ENCODE peak calls at places on chromosomes 6 and 20, in seven cellular contexts. I, G, P, T, A, U and X are unnamed samples.

GRCh38 chr20:6921717-6922386 is 154.4 kb downstream of the BMP2 start:
- DNase-seq in I (no peak), G (no peak), P (no peak), T (no peak), A (no peak), U (no peak), X (no peak)

GRCh38 chr20:50224553-50225255 is 34.1 kb downstream of the CEBPB start:
- DNase-seq in I (peak), G (peak), P (no peak), T (peak), A (peak), U (peak), X (peak)

GRCh38 chr6:157323924-157324276 is 581 bp upstream of the TMEM242 start:
- DNase-seq in I (peak), G (peak), P (peak), T (no peak), A (peak), U (peak), X (no peak)

GRCh38 chr6:43070028-43070632 is 6.0 kb upstream of the PTK7 start:
- DNase-seq in I (peak), G (peak), P (peak), T (no peak), A (no peak), U (no peak), X (no peak)

GRCh38 chr6:166245148-166245547 is 63.0 kb downstream of the PRR18 start:
- DNase-seq in I (no peak), G (no peak), P (no peak), T (no peak), A (no peak), U (no peak), X (no peak)

GRCh38 chr6:10759312-10759839 is 11.8 kb downstream of the TMEM14B start:
- DNase-seq in I (peak), G (peak), P (peak), T (peak), A (no peak), U (no peak), X (peak)

GRCh38 chr6:168796106-168796505 is 355.1 kb downstream of the SMOC2 start:
- DNase-seq in I (no peak), G (no peak), P (no peak), T (no peak), A (no peak), U (no peak), X (no peak)

GRCh38 chr6:30781697-30782424 is 37.5 kb upstream of the IER3 start:
- DNase-seq in I (peak), G (peak), P (peak), T (peak), A (peak), U (peak), X (peak)

GRCh38 chr6:116073765-116074450 is 13.2 kb upstream of the FRK start:
- DNase-seq in I (peak), G (peak), P (no peak), T (peak), A (no peak), U (no peak), X (no peak)

GRCh38 chr6:131038612-131039344 is 24.3 kb downstream of the EPB41L2 start:
- DNase-seq in I (peak), G (peak), P (no peak), T (no peak), A (no peak), U (no peak), X (no peak)

GRCh38 chr6:44056392-44057237 is 70.6 kb downstream of the MRPL14 start:
- DNase-seq in I (peak), G (peak), P (no peak), T (no peak), A (no peak), U (peak), X (no peak)

GRCh38 chr6:75481936-75482593 is 11.5 kb downstream of the FILIP1 start:
- DNase-seq in I (peak), G (no peak), P (no peak), T (no peak), A (no peak), U (no peak), X (no peak)

GRCh38 chr6:68834561-68834960 is 199.5 kb downstream of the ADGRB3 start:
- DNase-seq in I (no peak), G (no peak), P (no peak), T (no peak), A (no peak), U (no peak), X (no peak)

GRCh38 chr6:29653452-29654038 is 3.3 kb upstream of the MOG start:
- DNase-seq in I (peak), G (peak), P (peak), T (no peak), A (peak), U (no peak), X (no peak)

GRCh38 chr20:57772349-57772964 is 62.6 kb upstream of the PMEPA1 start:
- DNase-seq in I (peak), G (peak), P (peak), T (peak), A (no peak), U (no peak), X (no peak)

GRCh38 chr20:23091741-23092408 is 5.8 kb upstream of the CD93 start:
- DNase-seq in I (no peak), G (no peak), P (no peak), T (no peak), A (no peak), U (no peak), X (no peak)

GRCh38 chr6:37566209-37566859 is 66.6 kb upstream of the CCDC167 start:
- DNase-seq in I (no peak), G (peak), P (peak), T (no peak), A (peak), U (peak), X (no peak)

GRCh38 chr6:44489912-44490604 is 102.6 kb downstream of the CDC5L start:
- DNase-seq in I (peak), G (peak), P (peak), T (peak), A (no peak), U (peak), X (peak)

GRCh38 chr6:37988131-37988530 is 168.6 kb downstream of the ZFAND3 start:
- DNase-seq in I (peak), G (peak), P (no peak), T (no peak), A (no peak), U (no peak), X (no peak)

GRCh38 chr20:10985536-10985935 is 311.7 kb upstream of the JAG1 start:
- DNase-seq in I (peak), G (peak), P (no peak), T (no peak), A (no peak), U (no peak), X (no peak)

GRCh38 chr20:15005300-15005986 is 668.0 kb upstream of the FLRT3 start:
- DNase-seq in I (no peak), G (no peak), P (no peak), T (no peak), A (peak), U (no peak), X (no peak)

GRCh38 chr6:135939216-135939610 is 87.7 kb downstream of the PDE7B start:
- DNase-seq in I (no peak), G (no peak), P (no peak), T (no peak), A (no peak), U (no peak), X (no peak)

GRCh38 chr6:30331981-30332380 is 5.3 kb downstream of the TRIM39 start:
- DNase-seq in I (no peak), G (no peak), P (no peak), T (no peak), A (no peak), U (no peak), X (no peak)

GRCh38 chr6:149716584-149716983 is 1.3 kb downstream of the LATS1 start:
- DNase-seq in I (peak), G (peak), P (no peak), T (no peak), A (no peak), U (no peak), X (no peak)

GRCh38 chr6:73713426-73714147 is 17.6 kb downstream of the CD109 start:
- DNase-seq in I (no peak), G (peak), P (no peak), T (no peak), A (no peak), U (no peak), X (no peak)

GRCh38 chr6:30329331-30329730 is 2.6 kb downstream of the TRIM39 start:
- DNase-seq in I (no peak), G (no peak), P (no peak), T (no peak), A (peak), U (no peak), X (no peak)

GRCh38 chr6:169045486-169045885 is 208.2 kb downstream of the THBS2 start:
- DNase-seq in I (no peak), G (no peak), P (no peak), T (no peak), A (no peak), U (peak), X (no peak)

GRCh38 chr6:24549674-24550418 is 55.1 kb downstream of the ALDH5A1 start:
- DNase-seq in I (no peak), G (no peak), P (no peak), T (no peak), A (no peak), U (no peak), X (no peak)

GRCh38 chr20:62816879-62817873 is at the start of gene COL9A3:
- DNase-seq in I (no peak), G (no peak), P (peak), T (no peak), A (no peak), U (no peak), X (no peak)

GRCh38 chr6:134029495-134030455 is 22.6 kb downstream of the SLC2A12 start:
- DNase-seq in I (peak), G (peak), P (no peak), T (no peak), A (no peak), U (no peak), X (no peak)

GRCh38 chr6:24910850-24911712 is 24.7 kb downstream of the RIPOR2 start:
- DNase-seq in I (peak), G (peak), P (peak), T (no peak), A (peak), U (peak), X (no peak)

GRCh38 chr20:39986231-39986904 is 702.7 kb downstream of the MAFB start:
- DNase-seq in I (peak), G (no peak), P (no peak), T (peak), A (no peak), U (peak), X (peak)

GRCh38 chr6:3334579-3334978 is 75.8 kb downstream of the PSMG4 start:
- DNase-seq in I (no peak), G (peak), P (no peak), T (no peak), A (peak), U (no peak), X (no peak)

GRCh38 chr6:105430685-105431084 is 27.8 kb upstream of the PREP start:
- DNase-seq in I (no peak), G (no peak), P (no peak), T (no peak), A (no peak), U (no peak), X (no peak)
- TF ChIP-seq CTCF in I (no peak), G (no peak), P (no peak), T (no peak), A (no peak), U (no peak), X (no peak)

GRCh38 chr6:138528986-138529385 is 29.7 kb upstream of the NHSL1 start:
- DNase-seq in I (no peak), G (no peak), P (no peak), T (no peak), A (no peak), U (no peak), X (no peak)

GRCh38 chr6:138531387-138531786 is 32.1 kb upstream of the NHSL1 start:
- DNase-seq in I (no peak), G (no peak), P (no peak), T (no peak), A (no peak), U (no peak), X (no peak)

GRCh38 chr6:138528137-138528536 is 28.8 kb upstream of the NHSL1 start:
- DNase-seq in I (peak), G (no peak), P (no peak), T (no peak), A (no peak), U (no peak), X (no peak)

GRCh38 chr6:138527376-138528092 is 28.2 kb upstream of the NHSL1 start:
- DNase-seq in I (no peak), G (no peak), P (no peak), T (no peak), A (no peak), U (no peak), X (no peak)

DNA sequence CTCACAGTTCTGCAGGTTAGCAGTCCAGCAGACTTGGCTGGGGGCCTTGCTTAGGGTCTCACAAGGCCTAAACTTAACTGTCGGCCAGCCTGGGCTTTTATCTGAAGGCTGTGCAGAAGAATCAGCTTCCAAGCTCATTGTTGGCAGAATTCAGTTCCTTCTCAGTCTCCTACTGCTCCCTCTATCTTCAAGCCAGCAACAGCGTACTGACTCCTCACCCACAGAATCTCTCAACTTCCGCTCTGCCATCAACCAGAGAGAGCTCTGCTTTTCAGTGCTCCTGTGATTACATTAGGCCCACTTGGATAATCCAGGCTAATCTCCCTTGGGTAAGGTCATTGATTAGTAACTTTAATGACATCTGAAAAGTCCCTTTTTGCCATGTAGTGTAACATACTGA is 30.2 kb upstream of the NHSL1 start:
- DNase-seq in I (no peak), G (no peak), P (no peak), T (no peak), A (no peak), U (no peak), X (no peak)
- TF ChIP-seq CTCF in I (no peak), G (no peak), P (no peak), T (no peak), A (no peak), U (no peak), X (no peak)

GRCh38 chr6:163942790-163943189 is 528.3 kb downstream of the QKI start:
- DNase-seq in I (no peak), G (no peak), P (no peak), T (no peak), A (no peak), U (no peak), X (no peak)
- TF ChIP-seq CTCF in I (no peak), G (no peak), P (no peak), T (no peak), A (no peak), U (no peak), X (no peak)

GRCh38 chr20:46127396-46128010 is 9.4 kb downstream of the CD40 start:
- DNase-seq in I (no peak), G (no peak), P (no peak), T (no peak), A (no peak), U (no peak), X (no peak)

GRCh38 chr20:46130534-46130933 is 12.4 kb downstream of the CD40 start:
- DNase-seq in I (no peak), G (no peak), P (no peak), T (no peak), A (no peak), U (no peak), X (no peak)

GRCh38 chr20:46129955-46130481 is 11.9 kb downstream of the CD40 start:
- DNase-seq in I (no peak), G (no peak), P (no peak), T (no peak), A (no peak), U (no peak), X (no peak)

GRCh38 chr20:46126440-46127056 is 8.4 kb downstream of the CD40 start:
- DNase-seq in I (no peak), G (no peak), P (no peak), T (no peak), A (no peak), U (no peak), X (no peak)

GRCh38 chr20:46128310-46129151 is 10.4 kb downstream of the CD40 start:
- DNase-seq in I (no peak), G (peak), P (peak), T (no peak), A (peak), U (no peak), X (no peak)
- TF ChIP-seq CTCF in I (peak), G (peak), P (peak), T (peak), A (no peak), U (peak), X (peak)

DNA sequence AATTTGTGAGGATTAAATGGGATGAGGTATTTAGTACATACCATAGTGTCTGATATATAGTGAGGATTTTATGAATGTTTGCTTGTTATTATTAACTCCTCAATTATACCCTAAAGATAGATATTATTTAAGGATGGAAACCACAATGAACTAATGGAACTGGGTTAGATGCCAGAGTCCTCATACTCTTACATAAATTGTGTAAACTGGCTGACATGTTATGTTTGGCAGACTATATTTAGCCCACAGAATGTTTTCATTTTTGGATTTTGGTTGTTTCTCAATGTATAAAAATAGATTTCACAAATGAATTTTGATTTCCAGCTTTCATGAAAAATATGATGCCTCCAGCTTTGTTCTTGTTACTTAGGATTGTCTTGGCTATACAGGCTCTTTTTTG is 37.6 kb downstream of the HTR1B start:
- DNase-seq in I (peak), G (no peak), P (no peak), T (no peak), A (no peak), U (no peak), X (peak)
- TF ChIP-seq CTCF in I (no peak), G (no peak), P (no peak), T (no peak), A (no peak), U (no peak), X (no peak)

GRCh38 chr20:34562643-34563042 is 4.1 kb downstream of the MAP1LC3A start:
- DNase-seq in I (peak), G (peak), P (peak), T (no peak), A (no peak), U (no peak), X (no peak)
- TF ChIP-seq CTCF in I (peak), G (peak), P (peak), T (peak), A (no peak), U (peak), X (peak)

DNA sequence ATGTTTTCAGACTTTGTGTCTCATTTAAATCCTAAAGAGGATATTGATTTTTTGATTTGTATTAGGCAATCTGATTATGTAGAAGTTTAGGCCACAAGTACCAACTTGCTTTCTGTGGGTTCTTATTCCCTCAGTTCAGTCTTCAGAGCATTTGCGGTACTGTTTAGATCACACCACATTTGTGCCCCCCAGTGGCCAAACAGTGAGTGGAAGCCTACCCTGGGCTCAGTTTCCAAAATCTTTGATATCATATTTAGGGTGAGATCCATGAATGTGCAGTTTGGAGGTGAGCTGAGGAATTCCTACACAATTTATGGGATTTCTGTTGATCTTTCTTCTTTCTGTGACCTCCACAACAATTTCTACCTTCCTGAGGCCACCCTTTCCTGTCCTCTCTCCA is 92.3 kb upstream of the FUT9 start:
- DNase-seq in I (no peak), G (no peak), P (no peak), T (no peak), A (peak), U (no peak), X (no peak)
- TF ChIP-seq CTCF in I (peak), G (no peak), P (no peak), T (peak), A (no peak), U (no peak), X (no peak)